ENCODE peak calls at places on chromosome 1, in seven cellular contexts. F is Calu3, E is neural progenitor cell, W is IMR-90, D is AG04450, C is progenitor cell of endocrine pancreas, J is heart left ventricle. Z is an unnamed sample.

GRCh38 chr1:26991310-26992116 is 2.0 kb upstream of the TRNP1 start:
- DNase-seq in F (peak; percentile 71), E (no peak), W (peak; percentile 88), D (no peak), C (no peak), J (no peak), Z (no peak)

GRCh38 chr1:63703661-63704060 is 70.2 kb upstream of the ROR1 start:
- DNase-seq in F (no peak), E (no peak), W (no peak), D (no peak), C (no peak), J (no peak), Z (no peak)

GRCh38 chr1:34781071-34781843 is at the start of gene GJB3:
- DNase-seq in F (peak; percentile 74), E (peak; percentile 54), W (no peak), D (no peak), C (peak; percentile 31), J (no peak), Z (peak; percentile 47)

GRCh38 chr1:209704584-209704983 is at the start of gene HSD11B1:
- DNase-seq in F (no peak), E (no peak), W (peak; percentile 83), D (peak; percentile 86), C (no peak), J (peak; percentile 70), Z (no peak)

GRCh38 chr1:75732703-75733102 is 8.2 kb downstream of the ACADM start:
- DNase-seq in F (no peak), E (no peak), W (no peak), D (no peak), C (no peak), J (no peak), Z (no peak)

GRCh38 chr1:231724876-231725647 is 98.5 kb downstream of the DISC1 start:
- DNase-seq in F (peak; percentile 47), E (peak; percentile 66), W (peak; percentile 36), D (no peak), C (no peak), J (no peak), Z (peak; percentile 29)

GRCh38 chr1:203573730-203574129 is 52.9 kb upstream of the ATP2B4 start:
- DNase-seq in F (no peak), E (no peak), W (no peak), D (no peak), C (no peak), J (no peak), Z (no peak)

GRCh38 chr1:117754061-117754969 is 148.5 kb downstream of the TENT5C start:
- DNase-seq in F (peak; percentile 62), E (peak; percentile 87), W (peak; percentile 59), D (peak; percentile 7), C (peak; percentile 31), J (peak; percentile 55), Z (peak; percentile 68)

GRCh38 chr1:175572932-175573871 is 170.2 kb downstream of the TNR start:
- DNase-seq in F (no peak), E (no peak), W (no peak), D (no peak), C (no peak), J (no peak), Z (peak; percentile 39)

GRCh38 chr1:117365350-117366280 is 1.6 kb upstream of the MAN1A2 start:
- DNase-seq in F (no peak), E (no peak), W (peak; percentile 61), D (no peak), C (no peak), J (no peak), Z (no peak)

GRCh38 chr1:23103001-23103879 is 65.4 kb downstream of the LUZP1 start:
- DNase-seq in F (no peak), E (no peak), W (peak; percentile 63), D (no peak), C (no peak), J (no peak), Z (no peak)

DNA sequence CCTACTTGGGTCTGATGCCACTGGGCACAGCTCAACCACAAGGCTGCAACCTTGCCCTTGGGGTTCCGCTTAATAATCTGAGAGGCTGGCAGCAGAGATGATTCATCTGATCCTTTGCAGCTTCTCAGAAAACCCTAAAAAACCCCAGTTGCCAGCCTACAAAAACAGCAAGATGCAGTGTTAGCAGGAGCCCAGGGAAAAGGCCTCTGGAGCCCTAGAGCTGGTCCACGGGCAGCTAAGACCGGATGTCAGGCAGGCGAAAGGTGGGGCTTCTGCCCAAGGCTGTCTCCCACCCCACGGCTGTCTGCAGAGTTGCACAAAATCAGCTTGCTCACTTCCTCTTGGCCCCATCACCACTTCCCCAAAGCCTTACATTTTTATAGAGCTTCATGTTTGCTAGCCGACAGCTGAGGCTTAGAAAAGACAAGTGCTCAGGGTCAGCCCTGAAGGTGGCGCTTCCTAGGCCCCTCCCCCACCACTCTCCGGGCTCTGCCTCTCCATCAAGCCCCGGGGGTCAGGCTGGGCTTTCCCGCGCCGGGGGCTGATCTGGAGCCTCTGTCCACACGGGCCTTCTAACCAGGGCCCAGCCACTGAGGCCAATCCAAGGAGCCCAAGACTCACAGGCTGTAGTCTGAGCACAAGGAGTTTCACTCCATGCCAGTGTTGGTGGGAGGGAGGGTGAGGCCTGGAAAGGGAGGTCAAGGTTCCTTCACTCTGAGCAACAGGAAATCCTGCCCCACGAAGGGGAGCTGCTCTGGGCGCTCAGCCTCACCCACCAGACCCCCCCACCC is 4.2 kb upstream of the ADORA3 start:
- DNase-seq in F (peak; percentile 38), E (peak; percentile 81), W (peak; percentile 55), D (peak; percentile 32), C (peak; percentile 56), J (peak; percentile 71), Z (peak; percentile 83)
- TF ChIP-seq CTCF in F (no peak), E (no peak), W (peak; percentile 4), D (peak; percentile 28), C (no peak), J (no peak), Z (no peak)

GRCh38 chr1:36306210-36306901 is at the start of gene SH3D21:
- DNase-seq in F (peak; percentile 65), E (peak; percentile 87), W (no peak), D (no peak), C (peak; percentile 52), J (peak; percentile 46), Z (peak; percentile 62)
- TF ChIP-seq CTCF in F (no peak), E (peak; percentile 21), W (no peak), D (no peak), C (peak; percentile 32), J (no peak), Z (no peak)

GRCh38 chr1:19974822-19975416 is 4.5 kb downstream of the PLA2G2A start:
- DNase-seq in F (peak; percentile 44), E (peak; percentile 69), W (peak; percentile 72), D (peak; percentile 42), C (no peak), J (peak; percentile 58), Z (peak; percentile 24)
- TF ChIP-seq CTCF in F (peak; percentile 60), E (peak; percentile 79), W (peak; percentile 84), D (peak; percentile 99), C (peak; percentile 68), J (peak; percentile 74), Z (peak; percentile 65)

DNA sequence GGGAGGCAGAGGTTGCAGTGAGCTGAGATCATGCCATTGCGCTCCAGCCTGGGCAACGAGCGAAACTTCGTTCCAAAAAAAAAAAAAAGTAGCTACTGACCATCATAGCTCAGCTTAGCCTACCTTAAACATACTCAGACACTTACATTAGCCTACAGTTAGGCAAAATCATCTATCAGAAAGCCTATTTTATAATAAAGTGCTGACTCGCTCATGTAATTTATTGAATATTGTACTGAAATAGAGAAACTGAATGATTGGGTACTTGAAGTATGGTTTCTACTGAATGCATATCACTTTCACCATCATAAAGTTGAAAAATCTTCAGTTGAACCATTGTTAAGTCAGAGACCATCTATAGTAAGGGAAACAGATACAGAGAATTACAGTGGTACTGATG is 93.9 kb upstream of the BMP8A start:
- DNase-seq in F (no peak), E (no peak), W (no peak), D (no peak), C (no peak), J (no peak), Z (no peak)
- TF ChIP-seq CTCF in F (no peak), E (no peak), W (no peak), D (no peak), C (no peak), J (no peak), Z (no peak)

DNA sequence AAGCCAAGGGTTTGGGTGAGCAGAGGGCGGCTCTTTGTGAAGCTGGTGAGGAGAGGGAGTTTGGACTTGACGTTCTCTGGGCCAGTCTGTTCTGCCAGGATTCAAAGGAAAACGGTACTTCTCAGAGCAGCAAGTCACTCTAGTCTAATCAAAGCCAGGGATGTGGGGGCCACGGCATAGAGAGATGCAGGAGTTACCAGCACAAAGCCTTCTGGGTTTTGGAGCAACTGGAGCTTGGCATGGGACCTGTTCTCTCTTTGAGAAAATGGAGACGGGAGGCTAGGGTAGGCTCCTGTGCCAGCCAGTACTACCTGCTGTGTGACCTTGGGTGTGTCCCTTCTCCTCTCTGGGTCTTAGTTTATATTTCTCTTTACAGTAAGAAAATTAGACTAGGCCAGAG is 2.1 kb downstream of the TXLNA start:
- DNase-seq in F (no peak), E (no peak), W (no peak), D (no peak), C (no peak), J (no peak), Z (no peak)
- TF ChIP-seq CTCF in F (no peak), E (no peak), W (no peak), D (no peak), C (no peak), J (no peak), Z (no peak)

DNA sequence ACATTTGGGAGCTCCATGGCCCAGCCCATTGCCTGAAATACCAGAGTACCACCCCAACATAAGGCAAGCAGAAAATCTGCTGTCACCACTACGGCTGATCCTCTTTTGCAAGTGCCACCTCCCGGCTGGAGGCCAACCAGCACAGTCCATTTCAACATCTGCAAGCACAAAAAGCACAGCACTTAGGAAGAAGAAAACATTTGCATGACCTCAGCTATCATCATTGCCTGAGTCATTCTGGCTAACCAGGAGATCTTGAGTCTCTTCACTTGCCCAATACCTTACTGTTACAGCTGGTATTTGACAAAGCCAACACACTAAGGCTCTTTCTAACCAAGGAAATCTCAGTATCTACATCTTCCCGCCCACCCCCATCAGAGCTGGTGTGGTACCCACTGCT is 55.9 kb downstream of the NEK7 start:
- DNase-seq in F (no peak), E (no peak), W (peak; percentile 98), D (peak; percentile 76), C (no peak), J (no peak), Z (no peak)
- TF ChIP-seq CTCF in F (no peak), E (no peak), W (peak; percentile 5), D (no peak), C (no peak), J (no peak), Z (no peak)

GRCh38 chr1:53600486-53600885 is 138.5 kb downstream of the GLIS1 start:
- DNase-seq in F (no peak), E (no peak), W (no peak), D (no peak), C (no peak), J (no peak), Z (no peak)
- TF ChIP-seq CTCF in F (no peak), E (no peak), W (no peak), D (no peak), C (no peak), J (no peak), Z (no peak)